ENCODE peak calls at places on chromosome 15, in ten cellular contexts. Z is stimulated activated CD8-positive, alpha-beta memory T cell treated with anti-CD3 and anti-CD28 coated beads, Interleukin-7, amount 100 ng/mL, for 1 hour; G is MG63; H is activated CD8-positive, alpha-beta memory T cell treated with anti-CD3 and anti-CD28 coated beads, Interleukin-2, amount 50 U/mL, for 48 hours; J is Ammon's horn; S is EH; U is CD8-positive, alpha-beta memory T cell; E is sigmoid colon; Q is lower lobe of right lung; C is SK-N-DZ. L is an unnamed sample.

GRCh38 chr15:40097968-40098476 is 10.7 kb downstream of the BMF start:
- DNase-seq in S (peak), G (no peak), C (no peak), U (no peak), Z (no peak), Q (peak), E (peak), H (no peak), J (no peak), L (no peak)

GRCh38 chr15:98960555-98961050 is 47.0 kb downstream of the PGPEP1L start:
- DNase-seq in S (no peak), Z (no peak), U (no peak), J (no peak), H (no peak), G (no peak), C (no peak), E (no peak), Q (no peak), L (no peak)

GRCh38 chr15:84772031-84772430 is 23.6 kb downstream of the ZNF592 start:
- DNase-seq in G (no peak), U (no peak), E (no peak), C (no peak), Z (no peak), J (no peak), S (no peak), H (peak), Q (no peak), L (no peak)

GRCh38 chr15:34987182-34987488 is 952 bp downstream of the ZNF770 start:
- DNase-seq in E (no peak), U (no peak), J (no peak), S (peak), C (peak), H (no peak), Z (no peak), Q (no peak), G (no peak), L (no peak)

GRCh38 chr15:73899197-73900128 is 26.1 kb downstream of the TBC1D21 start:
- DNase-seq in S (peak), J (no peak), Z (no peak), U (no peak), G (peak), Q (no peak), C (no peak), H (no peak), E (no peak), L (no peak)

GRCh38 chr15:48467801-48468200 is 136.6 kb downstream of the DUT start:
- DNase-seq in G (no peak), E (no peak), Q (no peak), J (no peak), S (no peak), U (no peak), H (no peak), C (no peak), Z (no peak), L (no peak)

GRCh38 chr15:70720228-70721016 is 42.9 kb downstream of the UACA start:
- DNase-seq in Q (no peak), S (no peak), G (no peak), Z (no peak), U (no peak), J (no peak), H (no peak), E (no peak), C (no peak), L (no peak)

GRCh38 chr15:94135748-94136147 is 95.6 kb upstream of the MCTP2 start:
- DNase-seq in J (no peak), U (no peak), Z (no peak), H (no peak), E (no peak), C (no peak), Q (no peak), G (no peak), S (peak), L (no peak)

GRCh38 chr15:84681822-84682221 is 23.8 kb upstream of the NMB start:
- DNase-seq in Q (no peak), H (no peak), Z (no peak), C (no peak), S (no peak), E (no peak), G (no peak), U (no peak), J (no peak), L (no peak)

GRCh38 chr15:72866086-72866646 is 82.6 kb upstream of the ADPGK start:
- DNase-seq in J (no peak), U (no peak), H (no peak), Q (no peak), E (no peak), G (no peak), S (no peak), C (no peak), Z (no peak), L (no peak)

GRCh38 chr15:76075060-76075459 is 15.3 kb downstream of the TMEM266 start:
- DNase-seq in E (no peak), C (no peak), G (no peak), Q (no peak), U (no peak), J (no peak), H (no peak), S (no peak), Z (no peak), L (no peak)

L was measured in midbrain.